ENCODE peak calls at places on chromosomes 13 and 19, in seven cellular contexts. S is thoracic aorta; Q is stimulated activated CD4-positive, alpha-beta T cell treated with anti-CD3 and anti-CD28 coated beads, Interleukin-2, amount 100 ng/mL, for 24 hours; O is activated CD4-positive, alpha-beta T cell treated with anti-CD3 and anti-CD28 coated beads, Interleukin-2, amount 50 U/mL, for 24 hours; J is NCI-H2081; A is GDM1; B is neural crest cell. D is an unnamed sample.

GRCh38 chr13:30094015-30094533 is 213.3 kb downstream of the KATNAL1 start:
- DNase-seq in J (no peak), S (no peak), A (no peak), Q (no peak), B (no peak), O (no peak), D (no peak)

GRCh38 chr19:18437481-18438330 is at the start of gene ISYNA1:
- DNase-seq in J (no peak), B (no peak), A (peak; percentile 47), Q (peak; percentile 57), O (no peak), S (no peak), D (no peak)

GRCh38 chr13:96444676-96445075 is 354.8 kb downstream of the HS6ST3 start:
- DNase-seq in S (no peak), Q (no peak), J (no peak), A (no peak), B (no peak), O (no peak), D (no peak)

GRCh38 chr13:111865826-111866225 is 201.1 kb upstream of the SOX1 start:
- DNase-seq in Q (no peak), J (no peak), O (no peak), A (no peak), S (no peak), B (no peak), D (no peak)

GRCh38 chr19:37114001-37114400 is 35.8 kb downstream of the ZNF420 start:
- DNase-seq in B (no peak), O (no peak), J (no peak), Q (no peak), S (no peak), A (no peak), D (no peak)

GRCh38 chr19:13727798-13728197 is 36.5 kb upstream of the MRI1 start:
- DNase-seq in B (no peak), O (no peak), Q (no peak), J (no peak), A (no peak), S (peak; percentile 16), D (peak; percentile 22)

GRCh38 chr19:53158119-53158656 is 665 bp downstream of the ZNF347 start:
- DNase-seq in Q (peak; percentile 42), A (no peak), S (no peak), J (no peak), B (peak; percentile 23), O (peak; percentile 2), D (peak; percentile 67)

GRCh38 chr13:25377244-25377962 is 5.6 kb downstream of the ATP8A2 start:
- DNase-seq in S (no peak), Q (no peak), A (no peak), J (no peak), O (no peak), B (no peak), D (no peak)